ENCODE peak calls at places on chromosomes 2 and 18, in seven cellular contexts. E, P, V, X, L, Z and A are unnamed samples.

GRCh38 chr2:42789751-42790150 is 2.6 kb downstream of the HAAO start:
- DNase-seq in X (no peak), E (no peak), P (no peak), Z (no peak), L (no peak), V (no peak), A (no peak)

GRCh38 chr2:210072922-210073509 is 70.6 kb downstream of the RPE start:
- DNase-seq in E (no peak), X (no peak), P (no peak), L (peak), Z (peak), V (peak), A (peak)

GRCh38 chr2:36403675-36404230 is 48.2 kb downstream of the CRIM1 start:
- DNase-seq in X (no peak), P (no peak), Z (peak), V (no peak), L (no peak), E (peak), A (no peak)

GRCh38 chr2:3348771-3349170 is 28.8 kb downstream of the EIPR1 start:
- DNase-seq in X (no peak), P (no peak), Z (no peak), V (no peak), E (no peak), L (no peak), A (no peak)

GRCh38 chr2:223747392-223748042 is 89.9 kb downstream of the AP1S3 start:
- DNase-seq in Z (no peak), V (no peak), X (no peak), P (no peak), E (no peak), L (no peak), A (no peak)

GRCh38 chr2:201413143-201413542 is 38.1 kb downstream of the TRAK2 start:
- DNase-seq in P (no peak), Z (no peak), E (no peak), V (no peak), L (no peak), X (no peak), A (no peak)

GRCh38 chr18:32078845-32079244 is 12.8 kb upstream of the RNF138 start:
- DNase-seq in X (no peak), Z (no peak), L (no peak), E (no peak), V (no peak), P (no peak), A (no peak)

GRCh38 chr2:112625474-112626114 is 20.1 kb upstream of the SLC20A1 start:
- DNase-seq in Z (no peak), E (no peak), L (no peak), V (no peak), X (no peak), P (no peak), A (no peak)

GRCh38 chr2:159156834-159157233 is 129.7 kb downstream of the WDSUB1 start:
- DNase-seq in Z (no peak), L (no peak), V (no peak), X (no peak), P (no peak), E (no peak), A (no peak)

GRCh38 chr2:3291113-3291512 is 86.5 kb downstream of the EIPR1 start:
- DNase-seq in P (no peak), L (no peak), Z (no peak), V (no peak), X (no peak), E (no peak), A (no peak)

GRCh38 chr2:161975062-161975812 is 98.8 kb downstream of the DPP4 start:
- DNase-seq in P (no peak), L (no peak), X (no peak), Z (no peak), V (no peak), E (no peak), A (no peak)

GRCh38 chr18:70181015-70181414 is 24.5 kb downstream of the RTTN start:
- DNase-seq in L (peak), Z (peak), X (no peak), E (no peak), P (no peak), V (no peak), A (peak)

GRCh38 chr2:239778042-239778811 is 246.9 kb downstream of the NDUFA10 start:
- DNase-seq in L (no peak), X (no peak), Z (no peak), P (no peak), V (no peak), E (no peak), A (no peak)

GRCh38 chr2:219331560-219332213 is 857 bp downstream of the RESP18 start:
- DNase-seq in P (no peak), L (no peak), E (peak), Z (no peak), X (no peak), V (peak), A (no peak)

GRCh38 chr18:3679254-3679653 is 229.3 kb downstream of the TGIF1 start:
- DNase-seq in V (no peak), L (peak), X (no peak), Z (no peak), E (no peak), P (no peak), A (no peak)

GRCh38 chr18:36187826-36188721 is 777 bp downstream of the MOCOS start:
- DNase-seq in L (no peak), X (peak), Z (no peak), P (no peak), V (peak), E (no peak), A (no peak)

GRCh38 chr2:47888581-47889280 is 17.6 kb downstream of the FBXO11 start:
- DNase-seq in E (no peak), V (no peak), P (peak), Z (no peak), X (no peak), L (no peak), A (no peak)

GRCh38 chr2:42249887-42250286 is 80.7 kb downstream of the EML4 start:
- DNase-seq in E (no peak), Z (peak), X (no peak), P (no peak), L (no peak), V (no peak), A (no peak)

GRCh38 chr2:191738667-191739066 is 60.7 kb downstream of the NABP1 start:
- DNase-seq in P (no peak), X (no peak), E (no peak), Z (no peak), L (no peak), V (no peak), A (no peak)

GRCh38 chr2:235967358-235967757 is 200.8 kb downstream of the GBX2 start:
- DNase-seq in Z (no peak), E (no peak), V (no peak), X (no peak), P (no peak), L (no peak), A (no peak)

GRCh38 chr2:61017003-61017555 is 441 bp upstream of the PEX13 start:
- DNase-seq in L (peak), P (peak), V (peak), Z (peak), E (peak), X (peak), A (peak)

GRCh38 chr2:236237468-236238190 is 26.6 kb downstream of the ASB18 start:
- DNase-seq in Z (no peak), E (no peak), V (peak), L (no peak), P (no peak), X (no peak), A (no peak)

GRCh38 chr2:222919841-222920609 is 59.2 kb downstream of the ACSL3 start:
- DNase-seq in L (peak), E (no peak), X (no peak), Z (peak), P (no peak), V (no peak), A (peak)

GRCh38 chr2:121429119-121429903 is 101.4 kb upstream of the RNU4ATAC start:
- DNase-seq in L (no peak), Z (peak), X (no peak), E (no peak), P (no peak), V (no peak), A (no peak)

GRCh38 chr18:8889479-8889878 is 184.1 kb downstream of the MTCL1 start:
- DNase-seq in Z (peak), P (no peak), L (no peak), X (no peak), E (no peak), V (no peak), A (peak)

GRCh38 chr18:6368017-6368416 is 46.7 kb downstream of the L3MBTL4 start:
- DNase-seq in X (no peak), V (no peak), P (no peak), E (no peak), Z (no peak), L (no peak), A (no peak)

GRCh38 chr2:149613712-149614111 is 26.1 kb upstream of the MMADHC start:
- DNase-seq in V (no peak), X (no peak), L (no peak), P (no peak), Z (no peak), E (no peak), A (no peak)

GRCh38 chr2:69572640-69573039 is 70.9 kb downstream of the AAK1 start:
- DNase-seq in X (no peak), V (no peak), E (no peak), P (no peak), Z (no peak), L (no peak), A (no peak)

GRCh38 chr2:108226570-108226969 is 13.2 kb upstream of the SULT1C3 start:
- DNase-seq in E (no peak), L (no peak), V (no peak), X (no peak), Z (no peak), P (no peak), A (no peak)

GRCh38 chr18:50610349-50610748 is 50.5 kb downstream of the MAPK4 start:
- DNase-seq in P (no peak), L (peak), V (no peak), Z (no peak), X (no peak), E (no peak), A (no peak)

GRCh38 chr2:37472959-37473358 is 128.5 kb downstream of the QPCT start:
- DNase-seq in Z (no peak), E (no peak), X (no peak), P (no peak), V (no peak), L (no peak), A (no peak)

GRCh38 chr2:128410035-128410757 is 91.5 kb upstream of the HS6ST1 start:
- DNase-seq in P (no peak), L (no peak), X (no peak), E (no peak), Z (no peak), V (no peak), A (no peak)

GRCh38 chr2:233495503-233496496 is 70.8 kb downstream of the USP40 start:
- DNase-seq in Z (no peak), E (no peak), X (no peak), V (no peak), L (no peak), P (no peak), A (no peak)

GRCh38 chr18:21741511-21742322 is 1.1 kb downstream of the MIB1 start:
- DNase-seq in X (no peak), E (peak), V (no peak), L (peak), Z (no peak), P (no peak), A (no peak)

GRCh38 chr2:46344696-46345095 is 47.5 kb downstream of the EPAS1 start:
- DNase-seq in E (no peak), X (no peak), L (no peak), V (no peak), P (no peak), Z (no peak), A (no peak)

GRCh38 chr2:28915939-28916338 is 21.5 kb downstream of the WDR43 start:
- DNase-seq in E (no peak), L (no peak), V (no peak), Z (no peak), X (no peak), P (no peak), A (no peak)

GRCh38 chr2:174627216-174627615 is 29.6 kb upstream of the WIPF1 start:
- DNase-seq in E (no peak), L (no peak), X (no peak), P (no peak), V (no peak), Z (no peak), A (no peak)